ENCODE peak calls at places on chromosomes 16 and 17, in five cellular contexts. One of them, this sample, is unnamed. For H3K27me3, the result is how much of the 10 kb centered on the place peaks cover.

GRCh38 chr16:68700120-68700519 is 37.0 kb upstream of the CDH1 start:
- DNase-seq in neuronal stem cell: no peak
- DNase-seq in aorta: no peak
- DNase-seq in Panc1: no peak
- DNase-seq in uterus: no peak
- DNase-seq in this sample: no peak

GRCh38 chr16:30778549-30779244 is 8.3 kb downstream of the ZNF629 start:
- DNase-seq in neuronal stem cell: peak
- DNase-seq in aorta: no peak
- DNase-seq in Panc1: no peak
- DNase-seq in uterus: no peak
- DNase-seq in this sample: no peak

GRCh38 chr16:850668-851067 is 50.1 kb upstream of the GNG13 start:
- DNase-seq in neuronal stem cell: no peak
- DNase-seq in aorta: peak
- DNase-seq in Panc1: no peak
- DNase-seq in uterus: no peak
- DNase-seq in this sample: no peak

GRCh38 chr16:53071748-53072301 is 17.0 kb downstream of the CHD9 start:
- DNase-seq in neuronal stem cell: no peak
- DNase-seq in aorta: peak
- DNase-seq in Panc1: no peak
- DNase-seq in uterus: peak
- DNase-seq in this sample: no peak

GRCh38 chr17:75334723-75335122 is 45.5 kb upstream of the SLC25A19 start:
- DNase-seq in neuronal stem cell: no peak
- DNase-seq in aorta: no peak
- DNase-seq in Panc1: no peak
- DNase-seq in uterus: no peak
- DNase-seq in this sample: no peak

GRCh38 chr17:73562896-73563295 is 81.3 kb downstream of the SDK2 start:
- DNase-seq in neuronal stem cell: no peak
- DNase-seq in aorta: no peak
- DNase-seq in Panc1: no peak
- DNase-seq in uterus: no peak
- DNase-seq in this sample: no peak

GRCh38 chr16:23333034-23333579 is 31.0 kb downstream of the SCNN1B start:
- DNase-seq in neuronal stem cell: no peak
- DNase-seq in aorta: no peak
- DNase-seq in Panc1: no peak
- DNase-seq in uterus: no peak
- DNase-seq in this sample: no peak

GRCh38 chr16:49947907-49948678 is 76.9 kb upstream of the CNEP1R1 start:
- DNase-seq in neuronal stem cell: no peak
- DNase-seq in aorta: no peak
- DNase-seq in Panc1: no peak
- DNase-seq in uterus: no peak
- DNase-seq in this sample: no peak

GRCh38 chr16:10949424-10949970 is 5.1 kb downstream of the CLEC16A start:
- DNase-seq in neuronal stem cell: no peak
- DNase-seq in aorta: peak
- DNase-seq in Panc1: no peak
- DNase-seq in uterus: no peak
- DNase-seq in this sample: no peak

GRCh38 chr17:81030726-81031570 is 4.0 kb upstream of the BAIAP2 start:
- DNase-seq in neuronal stem cell: no peak
- DNase-seq in aorta: peak
- DNase-seq in Panc1: no peak
- DNase-seq in uterus: no peak
- DNase-seq in this sample: no peak

GRCh38 chr16:84839054-84839453 is 19.3 kb downstream of the CRISPLD2 start:
- DNase-seq in neuronal stem cell: no peak
- DNase-seq in aorta: no peak
- DNase-seq in Panc1: no peak
- DNase-seq in uterus: no peak
- DNase-seq in this sample: no peak

GRCh38 chr17:1643293-1643998 is 2.1 kb downstream of the SCARF1 start:
- DNase-seq in neuronal stem cell: peak
- DNase-seq in aorta: no peak
- DNase-seq in Panc1: no peak
- DNase-seq in uterus: no peak
- DNase-seq in this sample: peak

GRCh38 chr17:42517516-42517915 is 18.5 kb upstream of the NAGLU start:
- DNase-seq in neuronal stem cell: peak
- DNase-seq in aorta: peak
- DNase-seq in Panc1: no peak
- DNase-seq in uterus: peak
- DNase-seq in this sample: peak

GRCh38 chr17:82939213-82940030 is 99.6 kb upstream of the ZNF750 start:
- DNase-seq in neuronal stem cell: no peak
- DNase-seq in aorta: no peak
- DNase-seq in Panc1: no peak
- DNase-seq in uterus: no peak
- DNase-seq in this sample: no peak

GRCh38 chr17:43570518-43570928 is 24.4 kb upstream of the ETV4 start:
- DNase-seq in neuronal stem cell: no peak
- DNase-seq in aorta: no peak
- DNase-seq in Panc1: no peak
- DNase-seq in uterus: no peak
- DNase-seq in this sample: no peak

GRCh38 chr17:61209099-61209439 is 190.6 kb upstream of the TBX2 start:
- DNase-seq in neuronal stem cell: no peak
- DNase-seq in aorta: no peak
- DNase-seq in Panc1: no peak
- DNase-seq in uterus: no peak
- DNase-seq in this sample: no peak

GRCh38 chr16:9092963-9093477 is 1.6 kb downstream of the HAPSTR1 start:
- DNase-seq in neuronal stem cell: no peak
- DNase-seq in aorta: peak
- DNase-seq in Panc1: no peak
- DNase-seq in uterus: peak
- DNase-seq in this sample: no peak

GRCh38 chr17:17129466-17129865 is 76.7 kb downstream of the PLD6 start:
- DNase-seq in neuronal stem cell: no peak
- DNase-seq in aorta: no peak
- DNase-seq in Panc1: no peak
- DNase-seq in uterus: no peak
- DNase-seq in this sample: no peak

GRCh38 chr16:85333744-85334640 is 221.7 kb upstream of the CIBAR2 start:
- DNase-seq in neuronal stem cell: no peak
- DNase-seq in aorta: no peak
- DNase-seq in Panc1: no peak
- DNase-seq in uterus: no peak
- DNase-seq in this sample: no peak

GRCh38 chr17:45973943-45974859 is 24.8 kb upstream of the STH start:
- DNase-seq in neuronal stem cell: no peak
- DNase-seq in aorta: no peak
- DNase-seq in Panc1: no peak
- DNase-seq in uterus: no peak
- DNase-seq in this sample: no peak

GRCh38 chr17:33970271-33970670 is 284.8 kb upstream of the CCL2 start:
- DNase-seq in neuronal stem cell: no peak
- DNase-seq in aorta: no peak
- DNase-seq in Panc1: no peak
- DNase-seq in uterus: no peak
- DNase-seq in this sample: no peak

GRCh38 chr16:11188801-11189740 is 66.9 kb downstream of the SOCS1 start:
- DNase-seq in neuronal stem cell: no peak
- DNase-seq in aorta: no peak
- DNase-seq in Panc1: no peak
- DNase-seq in uterus: no peak
- DNase-seq in this sample: no peak

GRCh38 chr16:49956915-49957314 is 68.1 kb upstream of the CNEP1R1 start:
- DNase-seq in neuronal stem cell: no peak
- DNase-seq in aorta: no peak
- DNase-seq in Panc1: no peak
- DNase-seq in uterus: no peak
- DNase-seq in this sample: no peak

GRCh38 chr16:1146409-1146808 is 6.5 kb upstream of the CACNA1H start:
- DNase-seq in neuronal stem cell: no peak
- DNase-seq in aorta: no peak
- DNase-seq in Panc1: no peak
- DNase-seq in uterus: no peak
- DNase-seq in this sample: no peak

GRCh38 chr17:35244345-35245195 is 1.7 kb downstream of the SLFN5 start:
- DNase-seq in neuronal stem cell: no peak
- DNase-seq in aorta: peak
- DNase-seq in Panc1: peak
- DNase-seq in uterus: peak
- DNase-seq in this sample: peak

GRCh38 chr16:77807071-77807470 is 18.7 kb downstream of the VAT1L start:
- DNase-seq in neuronal stem cell: no peak
- DNase-seq in aorta: no peak
- DNase-seq in Panc1: no peak
- DNase-seq in uterus: no peak
- DNase-seq in this sample: no peak

DNA sequence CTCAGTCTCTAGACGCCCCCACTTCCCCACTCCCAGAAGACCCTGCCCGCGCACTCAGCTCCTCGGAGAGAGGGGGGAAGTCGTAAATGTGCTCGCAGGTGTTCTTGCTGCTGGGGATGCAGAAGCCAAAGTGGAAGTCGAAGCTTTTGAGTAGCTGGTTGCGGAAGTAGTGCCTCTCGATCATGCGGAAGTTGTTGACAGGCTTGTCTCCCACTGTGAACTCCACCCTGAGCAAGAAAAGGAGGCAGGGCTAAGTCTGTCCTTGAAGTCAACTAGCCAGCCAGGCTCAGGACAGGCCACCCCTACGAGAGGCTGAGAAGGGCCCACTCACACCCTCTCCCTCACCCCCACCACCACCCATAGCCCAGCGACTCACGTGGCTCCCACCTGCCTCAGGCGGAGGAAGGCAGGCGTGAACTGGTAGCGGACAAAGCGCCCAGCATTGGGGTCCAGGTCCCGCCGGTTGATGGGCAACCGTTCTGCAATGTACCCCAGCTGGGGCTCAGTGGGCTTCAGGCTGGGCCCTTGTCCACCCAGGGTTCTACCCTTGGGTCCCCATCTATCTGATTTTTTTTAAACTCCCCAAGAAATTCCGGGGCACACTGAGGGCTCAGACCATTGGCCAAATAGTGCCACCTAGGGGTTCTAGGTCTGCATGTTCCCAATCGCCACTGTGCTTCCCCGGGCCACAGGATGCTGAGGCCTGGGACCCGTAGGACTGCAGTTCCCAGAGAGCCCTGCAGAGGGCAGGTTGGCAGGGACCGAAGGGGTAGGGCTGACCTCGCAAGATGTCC is 4.6 kb downstream of the UNC119 start:
- DNase-seq in neuronal stem cell: peak
- DNase-seq in aorta: peak
- DNase-seq in Panc1: peak
- DNase-seq in uterus: peak
- DNase-seq in this sample: peak
- H3K4me3 ChIP-seq in neuronal stem cell: no peak
- H3K4me3 ChIP-seq in aorta: no peak
- H3K4me3 ChIP-seq in Panc1: no peak
- H3K4me3 ChIP-seq in uterus: no peak
- H3K4me3 ChIP-seq in this sample: no peak

GRCh38 chr17:8900207-8900606 is 32.7 kb upstream of the PIK3R6 start:
- DNase-seq in neuronal stem cell: no peak
- DNase-seq in aorta: no peak
- DNase-seq in Panc1: no peak
- DNase-seq in uterus: no peak
- DNase-seq in this sample: no peak
- H3K27me3 ChIP-seq in neuronal stem cell: under half
- H3K27me3 ChIP-seq in aorta: under half
- H3K27me3 ChIP-seq in Panc1: under half
- H3K27me3 ChIP-seq in uterus: under half
- H3K27me3 ChIP-seq in this sample: under half

DNA sequence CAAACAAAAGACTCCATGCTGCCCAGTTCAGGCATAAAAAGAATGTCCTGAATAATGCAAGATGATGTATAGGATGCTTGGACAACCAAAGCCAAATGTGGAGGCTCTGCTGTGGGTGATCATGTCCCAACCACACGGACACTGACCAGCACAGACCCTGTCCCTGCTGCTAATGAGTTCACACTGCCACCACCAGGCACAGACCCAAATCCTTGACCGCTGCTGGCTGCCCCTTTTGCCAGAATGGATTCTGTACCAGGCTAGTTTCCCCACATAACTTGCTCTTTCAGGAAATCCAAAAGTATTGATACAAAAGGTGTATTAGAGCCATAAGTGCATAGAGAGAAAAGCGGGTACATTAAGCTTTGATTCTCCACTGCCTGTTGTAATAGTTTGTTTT is 60.9 kb downstream of the XYLT1 start:
- DNase-seq in neuronal stem cell: no peak
- DNase-seq in aorta: no peak
- DNase-seq in Panc1: no peak
- DNase-seq in uterus: no peak
- DNase-seq in this sample: no peak
- H3K27ac ChIP-seq in neuronal stem cell: no peak
- H3K27ac ChIP-seq in aorta: no peak
- H3K27ac ChIP-seq in Panc1: no peak
- H3K27ac ChIP-seq in uterus: no peak
- H3K27ac ChIP-seq in this sample: no peak

DNA sequence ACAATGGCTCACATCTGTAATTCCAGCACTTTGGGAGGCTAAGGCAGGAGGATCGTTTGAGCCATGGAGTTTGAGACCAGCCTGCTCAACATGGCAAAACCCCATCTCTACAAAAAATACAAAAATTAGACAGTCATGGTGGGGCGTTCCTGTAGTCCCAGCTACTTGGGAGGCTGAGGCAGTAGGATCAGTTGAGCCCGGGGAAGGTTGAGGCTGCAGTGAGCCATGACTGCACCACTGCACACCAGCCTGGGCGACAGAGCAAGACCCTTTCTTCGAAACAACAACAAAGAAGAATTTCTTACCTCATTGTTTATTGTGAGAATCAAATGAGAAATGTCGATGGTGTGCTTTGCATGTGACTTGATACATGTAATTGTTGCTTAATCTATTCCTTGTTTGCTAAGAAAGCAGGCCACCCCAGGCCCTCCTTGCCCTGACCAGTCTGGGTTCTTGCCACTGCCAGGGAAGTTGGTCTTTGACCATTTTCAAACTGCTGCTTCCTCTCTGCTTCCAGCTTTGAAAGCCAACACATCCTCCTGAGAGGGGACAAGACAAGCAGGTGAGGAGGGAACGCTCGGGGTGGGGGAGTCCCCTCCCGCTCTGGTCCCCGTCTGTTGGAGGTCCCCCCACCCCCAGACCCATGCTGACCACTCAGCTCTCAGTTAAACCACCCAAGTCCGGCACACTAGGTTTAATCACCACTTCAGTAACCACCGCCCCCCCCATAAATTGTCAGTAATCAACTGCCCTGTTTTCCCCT is 47.3 kb upstream of the CPNE2 start:
- DNase-seq in neuronal stem cell: no peak
- DNase-seq in aorta: no peak
- DNase-seq in Panc1: no peak
- DNase-seq in uterus: no peak
- DNase-seq in this sample: no peak
- H3K4me3 ChIP-seq in neuronal stem cell: no peak
- H3K4me3 ChIP-seq in aorta: no peak
- H3K4me3 ChIP-seq in Panc1: no peak
- H3K4me3 ChIP-seq in uterus: no peak
- H3K4me3 ChIP-seq in this sample: no peak

This sample was measured in effector memory CD4-positive, alpha-beta T cell.